ENCODE peak calls at places on chromosomes 4 and X, in six cellular contexts. K is activated T-cell treated with anti-CD3 and anti-CD28 coated beads, Interleukin-2, amount 50 U/mL, for 4 hours; G is left kidney; I is activated naive CD4-positive, alpha-beta T cell treated with Interleukin-2 at 50 U/mL for 16 hours; F is activated CD4-positive, alpha-beta T cell treated with anti-CD3 and anti-CD28 coated beads, Interleukin-2, amount 10 ng/mL, durations not matched to agents 7 days and 5 days; Z is SJCRH30. D is an unnamed sample.

GRCh38 chr4:176774852-176775251 is 17.9 kb downstream of the VEGFC start:
- DNase-seq in F (no peak), I (no peak), Z (no peak), G (no peak), K (no peak), D (no peak)

GRCh38 chrX:16427668-16428067 is 222.3 kb upstream of the S100G start:
- DNase-seq in F (no peak), K (no peak), G (no peak), Z (no peak), I (no peak), D (no peak)

GRCh38 chrX:104334971-104335370 is 80.2 kb upstream of the ESX1 start:
- DNase-seq in K (no peak), G (no peak), Z (no peak), F (no peak), I (no peak), D (no peak)

GRCh38 chrX:13857804-13858203 is 40.9 kb upstream of the GPM6B start:
- DNase-seq in Z (no peak), F (no peak), K (no peak), I (no peak), G (no peak), D (no peak)

GRCh38 chr4:188178806-188179205 is 39.6 kb downstream of the TRIML1 start:
- DNase-seq in K (no peak), F (no peak), Z (no peak), I (no peak), G (no peak), D (no peak)

GRCh38 chr4:140004580-140005314 is 149.2 kb downstream of the MAML3 start:
- DNase-seq in K (no peak), Z (peak), F (no peak), I (no peak), G (peak), D (no peak)

GRCh38 chrX:71291381-71291780 is 7.9 kb downstream of the NONO start:
- DNase-seq in I (no peak), K (no peak), Z (no peak), G (no peak), F (no peak), D (no peak)

GRCh38 chrX:55489315-55490009 is at the start of gene USP51:
- DNase-seq in G (peak), F (peak), K (no peak), Z (no peak), I (no peak), D (no peak)

GRCh38 chr4:69656653-69657158 is 3.7 kb upstream of the UGT2A1 start:
- DNase-seq in Z (no peak), F (no peak), G (no peak), I (no peak), K (no peak), D (no peak)

GRCh38 chr4:8694651-8695151 is 102.1 kb downstream of the CPZ start:
- DNase-seq in I (no peak), K (no peak), F (no peak), G (no peak), Z (no peak), D (no peak)

GRCh38 chr4:136812100-136812880 is 720.0 kb downstream of the PCDH18 start:
- DNase-seq in Z (no peak), K (no peak), I (no peak), G (no peak), F (no peak), D (no peak)

GRCh38 chr4:14744346-14744745 is 257.9 kb upstream of the CPEB2 start:
- DNase-seq in K (no peak), F (no peak), G (no peak), I (no peak), Z (no peak), D (no peak)

GRCh38 chr4:141464366-141464765 is 172.0 kb upstream of the IL15 start:
- DNase-seq in K (no peak), I (no peak), G (no peak), F (no peak), Z (peak), D (no peak)

GRCh38 chrX:1481636-1482529 is 29.2 kb upstream of the ASMTL start:
- DNase-seq in F (peak), G (peak), I (peak), K (peak), Z (peak), D (peak)

GRCh38 chr4:24511371-24512063 is 72.8 kb downstream of the DHX15 start:
- DNase-seq in Z (no peak), I (no peak), F (no peak), G (peak), K (no peak), D (no peak)

GRCh38 chrX:13955095-13955647 is 74.5 kb downstream of the GEMIN8 start:
- DNase-seq in K (no peak), G (no peak), Z (no peak), F (no peak), I (no peak), D (no peak)

GRCh38 chrX:15349046-15349445 is 13.7 kb upstream of the PIGA start:
- DNase-seq in G (peak), K (no peak), F (peak), I (peak), Z (peak), D (peak)

GRCh38 chrX:153245288-153245731 is 66.2 kb downstream of the MAGEA1 start:
- DNase-seq in G (peak), Z (no peak), I (no peak), F (no peak), K (no peak), D (no peak)

GRCh38 chr4:40502936-40503335 is 126.7 kb downstream of the RBM47 start:
- DNase-seq in F (no peak), Z (no peak), I (no peak), G (no peak), K (no peak), D (no peak)

GRCh38 chr4:7160439-7160838 is 31.9 kb upstream of the SORCS2 start:
- DNase-seq in G (no peak), F (no peak), K (no peak), I (no peak), Z (no peak), D (no peak)

GRCh38 chr4:12689457-12689856 is 794.7 kb downstream of the RAB28 start:
- DNase-seq in Z (no peak), G (no peak), I (no peak), F (no peak), K (no peak), D (no peak)

GRCh38 chrX:2708016-2708415 is 16.9 kb downstream of the CD99 start:
- DNase-seq in I (peak), K (no peak), F (no peak), Z (no peak), G (no peak), D (no peak)

GRCh38 chrX:16187024-16187698 is 19.9 kb downstream of the MAGEB17 start:
- DNase-seq in Z (no peak), F (no peak), G (peak), I (no peak), K (no peak), D (no peak)

GRCh38 chrX:50100188-50100587 is 100.6 kb downstream of the AKAP4 start:
- DNase-seq in I (no peak), G (peak), Z (no peak), F (no peak), K (no peak), D (no peak)

GRCh38 chr4:78569291-78569821 is 17.8 kb downstream of the ANXA3 start:
- DNase-seq in G (peak), I (no peak), Z (peak), F (no peak), K (no peak), D (no peak)

GRCh38 chr4:76753814-76754213 is 144.1 kb downstream of the SOWAHB start:
- DNase-seq in K (no peak), I (no peak), Z (peak), G (peak), F (no peak), D (no peak)

GRCh38 chrX:106933538-106933961 is 13.3 kb downstream of the CLDN2 start:
- DNase-seq in F (no peak), I (no peak), Z (no peak), G (no peak), K (no peak), D (no peak)

GRCh38 chr4:162683659-162684370 is 482.9 kb downstream of the NAF1 start:
- DNase-seq in G (no peak), F (no peak), I (no peak), K (no peak), Z (no peak), D (no peak)

GRCh38 chr4:57462843-57463242 is 352.7 kb upstream of the IGFBP7 start:
- DNase-seq in F (no peak), Z (no peak), G (no peak), K (no peak), I (no peak), D (no peak)

GRCh38 chr4:182306792-182307507 is 63.7 kb downstream of the TENM3 start:
- DNase-seq in I (no peak), G (peak), F (no peak), K (no peak), Z (peak), D (no peak)

GRCh38 chr4:169351860-169352259 is 81.1 kb upstream of the SH3RF1 start:
- DNase-seq in I (no peak), K (no peak), Z (no peak), F (no peak), G (peak), D (no peak)

GRCh38 chr4:66376396-66376795 is 706.1 kb upstream of the EPHA5 start:
- DNase-seq in G (no peak), F (no peak), I (no peak), K (no peak), Z (no peak), D (no peak)

GRCh38 chr4:142719854-142720541 is 126.1 kb downstream of the INPP4B start:
- DNase-seq in F (peak), Z (no peak), K (no peak), G (peak), I (no peak), D (no peak)

GRCh38 chr4:112604590-112604989 is 32.1 kb downstream of the ZGRF1 start:
- DNase-seq in K (peak), Z (peak), G (peak), I (peak), F (peak), D (peak)

GRCh38 chrX:966396-967070 is 245.9 kb downstream of the CRLF2 start:
- DNase-seq in G (no peak), Z (no peak), K (no peak), I (no peak), F (no peak), D (no peak)

GRCh38 chr4:152112887-152113286 is 352.1 kb upstream of the GATB start:
- DNase-seq in K (no peak), F (no peak), I (no peak), G (peak), Z (no peak), D (no peak)

GRCh38 chr4:72701987-72702819 is 133.2 kb upstream of the ADAMTS3 start:
- DNase-seq in Z (peak), F (peak), G (peak), K (no peak), I (no peak), D (peak)

D was measured in activated CD4-positive, alpha-beta memory T cell treated with anti-CD3 and anti-CD28 coated beads, Interleukin-2, amount 10 ng/mL, durations not matched to agents 7 days and 5 days.